ENCODE peak calls at places on chromosomes 2 and 18, in four cellular contexts. E, C, O and B are unnamed samples.
A peak's percentile ranks its signal among the peaks of the same experiment; 100 is the strongest.

GRCh38 chr2:10389596-10389995 is 58.5 kb downstream of the ODC1 start:
- DNase-seq in E (no peak), C (no peak), O (no peak), B (no peak)

GRCh38 chr2:217632036-217632435 is 370.8 kb downstream of the TNS1 start:
- DNase-seq in E (no peak), C (peak; percentile 31), O (no peak), B (no peak)

GRCh38 chr2:25617948-25618646 is 55.3 kb downstream of the DTNB start:
- DNase-seq in E (no peak), C (no peak), O (no peak), B (no peak)

GRCh38 chr2:121648611-121649401 is 456 bp downstream of the CLASP1 start:
- DNase-seq in E (peak; percentile 21), C (peak; percentile 68), O (peak; percentile 54), B (peak; percentile 58)

GRCh38 chr2:145530653-145531052 is 1010.7 kb upstream of the ZEB2 start:
- DNase-seq in E (no peak), C (no peak), O (no peak), B (no peak)

GRCh38 chr18:1350931-1351450 is 446.3 kb downstream of the ADCYAP1 start:
- DNase-seq in E (no peak), C (no peak), O (no peak), B (no peak)

GRCh38 chr2:17541514-17541950 is 1.0 kb downstream of the VSNL1 start:
- DNase-seq in E (no peak), C (no peak), O (no peak), B (no peak)

GRCh38 chr2:30803281-30803680 is 4.0 kb downstream of the CAPN13 start:
- DNase-seq in E (no peak), C (no peak), O (no peak), B (no peak)

DNA sequence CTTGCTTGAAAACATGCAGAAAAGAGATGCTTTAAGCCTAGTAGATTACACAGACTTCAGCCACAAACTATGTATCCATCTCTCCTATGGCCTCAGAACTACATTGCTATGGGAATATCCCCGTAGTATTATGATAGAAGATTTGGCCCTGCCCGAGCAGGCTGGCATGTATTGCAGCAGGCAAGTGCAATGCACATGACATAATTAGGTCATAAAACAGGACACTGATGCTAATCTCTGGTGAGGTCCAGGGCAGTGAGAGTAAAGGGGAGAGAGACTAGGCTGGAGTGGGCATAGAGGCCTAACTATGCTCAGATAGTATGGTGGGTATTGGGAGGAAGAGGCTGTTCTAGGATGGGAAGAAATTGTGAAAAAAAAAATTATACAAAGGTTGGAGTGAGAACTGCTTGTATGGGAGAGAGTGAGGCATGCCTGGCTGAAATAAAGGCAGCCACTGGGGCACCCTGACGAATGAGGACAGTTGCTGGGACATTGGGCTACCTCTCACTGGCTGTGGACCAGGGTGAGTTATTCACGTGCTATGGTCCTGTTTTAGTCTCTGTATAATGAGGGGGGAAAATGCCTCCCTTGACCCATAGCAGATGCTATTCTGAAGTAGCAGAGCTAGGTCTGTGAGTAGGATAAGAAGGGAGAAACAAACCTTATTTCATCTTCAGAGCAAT is 1.6 kb upstream of the PLA2R1 start:
- DNase-seq in E (no peak), C (no peak), O (no peak), B (no peak)
- H3K27ac ChIP-seq in E (no peak overlapping the region), C (no peak overlapping the region), O (no peak overlapping the region), B (no peak overlapping the region)

DNA sequence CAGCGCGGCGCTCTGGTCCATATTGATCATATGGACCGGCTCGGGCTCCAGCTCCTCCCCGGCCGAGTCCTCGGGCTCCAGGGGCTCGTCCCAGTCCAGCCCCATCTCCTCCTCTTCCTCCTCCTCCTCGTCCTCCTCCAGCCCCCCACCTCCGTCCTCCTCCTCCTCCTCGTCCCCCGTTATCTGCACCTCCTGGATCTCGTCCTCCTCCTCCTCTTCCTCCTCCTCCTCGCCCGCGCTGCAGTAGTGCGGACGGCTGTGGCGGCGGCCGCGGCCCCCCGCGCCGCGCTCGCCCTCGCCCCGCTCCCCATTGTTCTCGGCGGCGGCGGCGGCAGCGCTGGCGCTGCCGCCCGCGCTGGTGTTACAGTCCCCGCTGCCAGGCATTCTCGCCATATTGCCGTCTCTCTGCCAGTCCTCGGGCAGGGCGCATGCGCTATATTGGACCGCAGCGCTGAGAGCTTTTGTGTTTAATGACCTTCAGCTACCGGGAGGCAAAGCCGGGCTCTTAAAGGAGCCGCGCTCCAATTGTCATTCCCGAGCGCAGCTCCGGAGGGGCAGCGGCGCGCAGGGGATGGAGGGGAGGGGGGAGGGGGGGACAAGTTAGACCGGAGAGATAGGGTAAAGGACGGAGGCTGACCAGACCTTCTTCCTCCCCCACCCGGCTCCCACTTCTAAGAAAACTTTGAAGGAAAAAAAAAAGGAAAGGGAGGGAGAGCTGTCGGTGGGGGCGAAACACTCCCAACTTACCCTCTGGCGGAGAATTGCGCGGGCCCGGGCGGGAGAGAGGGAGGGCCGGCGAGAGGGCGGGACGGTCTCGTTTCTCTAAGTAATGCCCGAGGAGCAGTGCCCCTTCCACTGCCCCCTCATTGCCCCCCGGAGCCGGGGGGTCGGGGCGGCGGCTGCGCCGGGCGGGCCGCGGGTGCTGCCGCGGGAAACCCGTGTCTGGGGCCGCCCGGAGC is at the start of gene KCTD1:
- DNase-seq in E (peak; percentile 42), C (peak; percentile 90), O (peak; percentile 89), B (peak; percentile 68)
- H3K27ac ChIP-seq in E (no peak within 1 kb of the TSS), C (peak within 1 kb of the TSS; percentile 46), O (no peak within 1 kb of the TSS), B (no peak within 1 kb of the TSS)

GRCh38 chr2:95268208-95269035 is 5.8 kb upstream of the PROM2 start:
- DNase-seq in E (no peak), C (peak; percentile 9), O (no peak), B (no peak)

GRCh38 chr2:95269036-95269680 is 5.1 kb upstream of the PROM2 start:
- DNase-seq in E (no peak), C (peak; percentile 12), O (no peak), B (no peak)

GRCh38 chr2:95266781-95267430 is 7.3 kb upstream of the PROM2 start:
- DNase-seq in E (no peak), C (no peak), O (no peak), B (no peak)

GRCh38 chr2:95265182-95265581 is 9.1 kb upstream of the PROM2 start:
- DNase-seq in E (no peak), C (no peak), O (no peak), B (no peak)

DNA sequence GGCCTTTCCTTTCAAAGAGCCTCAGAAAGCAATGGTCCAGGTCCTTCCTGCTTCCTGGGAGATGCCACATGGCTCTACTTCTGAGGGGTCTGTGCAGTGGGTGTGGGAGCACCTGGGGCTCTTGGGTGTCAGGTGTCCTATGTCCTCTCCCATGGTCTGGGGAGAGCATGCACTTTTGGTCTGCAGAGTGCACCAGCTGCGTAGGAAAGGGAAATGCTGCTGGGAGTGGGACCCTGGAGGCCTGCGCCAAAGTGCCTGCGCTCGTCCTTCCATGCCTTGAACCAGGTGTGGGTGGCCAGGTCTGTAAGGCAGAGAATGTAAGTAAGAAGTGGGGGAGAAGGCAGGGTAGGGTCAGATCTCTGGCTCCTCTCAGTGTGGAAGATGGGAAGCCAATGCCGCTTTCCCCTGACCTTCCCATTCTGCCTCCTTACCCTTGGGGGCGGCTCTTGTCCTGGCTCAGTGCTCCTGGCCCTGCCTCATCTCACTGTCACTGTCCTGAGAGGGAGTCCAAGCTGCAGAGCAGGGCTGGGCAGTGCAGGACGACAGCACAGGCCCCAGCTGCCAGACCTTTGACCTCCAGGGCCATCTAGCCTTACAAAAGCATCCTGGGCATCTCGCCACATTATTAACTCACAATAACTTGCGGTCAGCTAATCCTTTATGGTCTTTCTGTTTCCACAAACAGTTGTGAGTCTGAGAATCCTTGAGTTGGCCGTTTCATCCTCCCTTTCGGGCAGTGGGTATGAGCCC is 6.6 kb upstream of the PROM2 start:
- DNase-seq in E (no peak), C (peak; percentile 14), O (no peak), B (no peak)
- H3K27ac ChIP-seq in E (no peak overlapping the region), C (no peak overlapping the region), O (no peak overlapping the region), B (no peak overlapping the region)

DNA sequence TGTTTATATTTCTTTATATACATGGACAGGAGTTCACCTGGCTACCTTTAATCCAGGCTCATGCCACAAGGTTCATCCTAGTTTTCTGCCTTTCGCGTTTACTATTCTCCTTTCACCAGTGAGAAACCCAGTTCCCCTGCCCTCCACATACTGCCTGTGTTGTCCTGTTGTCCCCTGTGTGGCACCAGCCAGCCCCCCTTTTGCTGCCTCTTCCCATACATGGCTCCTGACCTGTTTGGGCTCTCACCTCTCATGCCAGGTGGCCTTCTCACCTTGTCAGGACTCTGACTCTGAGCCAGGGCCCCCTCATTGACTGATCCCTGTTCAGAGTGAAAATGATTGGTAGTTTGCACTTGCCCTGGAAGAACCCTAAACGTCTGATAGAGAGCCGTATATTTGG is 13.6 kb downstream of the ASB1 start:
- DNase-seq in E (no peak), C (no peak), O (no peak), B (no peak)
- H3K27ac ChIP-seq in E (no peak overlapping the region), C (no peak overlapping the region), O (no peak overlapping the region), B (no peak overlapping the region)